ENCODE peak calls at places on chromosomes 6 and 20, in four cellular contexts. O is ascending aorta, C is tibial artery, L is spleen. B is an unnamed sample. For H3K27me3, the result is how much of the 10 kb centered on the place peaks cover.

GRCh38 chr20:38962044-38962897 is at the start of gene DHX35:
- DNase-seq in O (peak), L (peak), C (peak), B (peak)

GRCh38 chr6:134199848-134200606 is 117.9 kb downstream of the SGK1 start:
- DNase-seq in L (no peak), C (no peak), O (no peak), B (no peak)

GRCh38 chr6:5089821-5090449 is 4.8 kb downstream of the PPP1R3G start:
- DNase-seq in O (no peak), L (no peak), C (no peak), B (no peak)

GRCh38 chr6:56245903-56246351 is 1.5 kb downstream of the COL21A1 start:
- DNase-seq in L (no peak), O (no peak), C (no peak), B (no peak)

GRCh38 chr20:59933296-59933848 is at the start of gene SYCP2:
- DNase-seq in C (peak), O (no peak), L (peak), B (peak)

GRCh38 chr6:27145731-27146455 is 101.6 kb upstream of the PRSS16 start:
- DNase-seq in C (peak), O (peak), L (peak), B (peak)

GRCh38 chr6:53813096-53813495 is 18.3 kb downstream of the LRRC1 start:
- DNase-seq in O (no peak), C (no peak), L (no peak), B (no peak)

GRCh38 chr6:54681987-54682386 is 164.6 kb upstream of the FAM83B start:
- DNase-seq in L (no peak), O (no peak), C (no peak), B (no peak)

GRCh38 chr20:9878096-9878495 is 39.2 kb upstream of the PAK5 start:
- DNase-seq in C (no peak), L (no peak), O (no peak), B (no peak)

GRCh38 chr6:157273756-157274088 is 49.6 kb downstream of the TMEM242 start:
- DNase-seq in O (no peak), C (no peak), L (peak), B (no peak)

GRCh38 chr6:159116343-159116742 is 52.9 kb upstream of the FNDC1 start:
- DNase-seq in L (peak), C (peak), O (no peak), B (no peak)

GRCh38 chr20:53578492-53579222 is 15.0 kb downstream of the ZNF217 start:
- DNase-seq in C (no peak), L (no peak), O (no peak), B (peak)

GRCh38 chr20:853406-853996 is 20.0 kb downstream of the FAM110A start:
- DNase-seq in O (no peak), C (no peak), L (no peak), B (no peak)

GRCh38 chr6:168968228-168968627 is 285.4 kb downstream of the THBS2 start:
- DNase-seq in O (no peak), C (no peak), L (no peak), B (no peak)

GRCh38 chr20:62088258-62089127 is 22.8 kb upstream of the TAF4 start:
- DNase-seq in O (no peak), C (no peak), L (peak), B (no peak)

GRCh38 chr6:5706094-5707033 is 300.4 kb downstream of the NRN1 start:
- DNase-seq in L (no peak), C (no peak), O (no peak), B (no peak)

GRCh38 chr6:36893976-36894932 is 8.5 kb downstream of the C6orf89 start:
- DNase-seq in L (no peak), C (no peak), O (no peak), B (no peak)

GRCh38 chr20:8509809-8510208 is 377.7 kb downstream of the PLCB1 start:
- DNase-seq in C (no peak), O (no peak), L (no peak), B (no peak)

GRCh38 chr6:68726307-68726706 is 91.2 kb downstream of the ADGRB3 start:
- DNase-seq in L (no peak), C (no peak), O (no peak), B (no peak)

GRCh38 chr20:49951160-49951559 is 15.0 kb downstream of the RNF114 start:
- DNase-seq in O (no peak), L (no peak), C (no peak), B (no peak)

GRCh38 chr6:115540077-115540869 is 520.4 kb downstream of the FRK start:
- DNase-seq in L (no peak), O (no peak), C (no peak), B (no peak)

GRCh38 chr6:30075094-30075986 is at the start of gene RNF39:
- DNase-seq in L (no peak), C (no peak), O (no peak), B (no peak)

DNA sequence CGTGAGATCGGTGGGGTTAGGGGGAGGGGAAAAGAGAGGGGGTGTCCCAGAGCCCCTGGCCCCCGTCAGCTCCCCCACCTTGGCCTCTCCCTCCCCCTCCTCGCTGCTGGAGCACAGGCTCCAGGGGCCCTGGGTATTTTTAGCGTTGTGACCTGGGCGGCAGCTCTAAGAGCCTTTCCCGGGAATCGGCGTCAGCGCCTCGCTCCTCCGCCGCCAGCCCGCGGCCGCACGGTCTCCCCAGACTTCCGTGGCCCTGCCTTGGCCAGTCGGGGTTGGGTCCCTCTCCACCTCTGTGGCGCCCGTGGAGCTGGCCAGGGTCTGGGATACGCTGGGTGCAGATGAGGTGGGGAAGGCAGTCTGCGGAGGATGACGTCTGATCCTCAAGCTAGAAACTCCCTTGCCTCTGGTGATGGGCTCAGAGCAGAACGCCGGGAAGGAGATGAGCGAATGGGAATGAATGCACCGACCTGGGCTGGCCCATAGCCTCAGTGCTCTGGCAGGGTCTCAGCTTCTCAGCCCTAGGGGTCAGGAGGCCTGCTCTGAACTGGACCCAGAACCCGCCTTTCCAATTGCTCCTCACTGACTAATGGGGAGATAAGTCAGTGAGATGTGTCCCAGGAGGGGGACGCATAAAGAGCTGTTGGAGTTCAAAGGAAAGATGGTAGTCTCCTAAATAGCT is 883 bp upstream of the DBNDD2 start:
- DNase-seq in O (no peak), C (peak), L (no peak), B (no peak)
- H3K4me3 ChIP-seq in O (peak), C (peak), L (peak), B (peak)

GRCh38 chr6:44921787-44922186 is 406.3 kb upstream of the RUNX2 start:
- DNase-seq in O (no peak), C (no peak), L (no peak), B (no peak)
- TF ChIP-seq CTCF in O (no peak), C (no peak), L (no peak), B (no peak)

DNA sequence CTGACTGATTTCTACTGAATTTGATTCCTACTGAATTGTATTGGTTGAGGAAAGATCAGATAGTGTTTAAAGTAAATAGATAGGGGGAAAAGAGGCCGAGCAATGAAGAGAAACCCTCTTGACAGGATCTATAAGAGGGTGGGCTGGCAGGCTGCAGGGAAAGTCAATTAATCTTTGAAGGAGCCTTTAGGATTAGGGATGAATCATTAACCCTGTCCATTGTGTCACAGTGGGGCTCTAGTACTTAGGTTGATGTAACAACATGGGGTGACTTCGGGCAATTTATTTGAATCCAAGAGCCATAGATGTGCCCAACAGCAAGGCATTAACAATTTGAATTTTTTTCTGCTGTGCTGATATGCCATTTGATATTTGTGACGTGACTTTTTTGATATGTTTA is 7.5 kb downstream of the RFX6 start:
- DNase-seq in O (no peak), C (no peak), L (no peak), B (no peak)
- H3K27me3 ChIP-seq in O (under half), C (under half), L (under half), B (under half)

GRCh38 chr6:28337103-28337520 is 1.2 kb upstream of the ZSCAN31 start:
- DNase-seq in O (no peak), L (no peak), C (no peak), B (no peak)
- H3K4me3 ChIP-seq in O (peak), L (peak), C (peak), B (peak)